ENCODE peak calls at places on chromosomes 13 and 19, in six cellular contexts. M is H9, Z is IMR-90, A is neuronal stem cell, O is H1, E is mesenchymal stem cell. U is an unnamed sample.

GRCh38 chr13:30659980-30660379 is 42.3 kb downstream of the USPL1 start:
- DNase-seq in M (peak), Z (no peak), A (no peak), O (no peak), E (no peak), U (peak)

GRCh38 chr13:32140109-32140508 is 108.5 kb downstream of the FRY start:
- DNase-seq in M (no peak), Z (no peak), A (no peak), O (no peak), E (no peak), U (no peak)

GRCh38 chr19:13012690-13013608 is 17.7 kb downstream of the NFIX start:
- DNase-seq in M (peak), Z (peak), A (no peak), O (no peak), E (peak), U (peak)

GRCh38 chr13:40993119-40993518 is 26.0 kb downstream of the ELF1 start:
- DNase-seq in M (peak), Z (no peak), A (no peak), O (no peak), E (no peak), U (peak)

GRCh38 chr19:40266111-40266510 is 19.0 kb downstream of the AKT2 start:
- DNase-seq in M (no peak), Z (no peak), A (no peak), O (no peak), E (no peak), U (no peak)

GRCh38 chr13:74889321-74889720 is 592.6 kb downstream of the TBC1D4 start:
- DNase-seq in M (no peak), Z (no peak), A (no peak), O (no peak), E (peak), U (no peak)

GRCh38 chr13:30776661-30777060 is 41.3 kb downstream of the ALOX5AP start:
- DNase-seq in M (no peak), Z (no peak), A (no peak), O (no peak), E (no peak), U (peak)

GRCh38 chr13:41293272-41293671 is 17.8 kb upstream of the NAA16 start:
- DNase-seq in M (no peak), Z (no peak), A (no peak), O (no peak), E (no peak), U (no peak)

GRCh38 chr13:75514080-75515040 is 23.3 kb downstream of the COMMD6 start:
- DNase-seq in M (no peak), Z (peak), A (no peak), O (no peak), E (peak), U (no peak)

GRCh38 chr19:31501427-31502195 is 152.4 kb upstream of the TSHZ3 start:
- DNase-seq in M (no peak), Z (no peak), A (no peak), O (no peak), E (no peak), U (no peak)

GRCh38 chr19:10142701-10143375 is 23.1 kb upstream of the EIF3G start:
- DNase-seq in M (no peak), Z (no peak), A (no peak), O (no peak), E (no peak), U (no peak)

GRCh38 chr13:110495376-110495775 is 66.1 kb downstream of the RAB20 start:
- DNase-seq in M (no peak), Z (no peak), A (no peak), O (no peak), E (no peak), U (no peak)

GRCh38 chr19:4183967-4184717 is 1.7 kb downstream of the ANKRD24 start:
- DNase-seq in M (no peak), Z (no peak), A (no peak), O (no peak), E (no peak), U (no peak)

GRCh38 chr19:48444129-48444932 is 1.5 kb upstream of the GRWD1 start:
- DNase-seq in M (peak), Z (no peak), A (no peak), O (no peak), E (no peak), U (no peak)

GRCh38 chr19:35110974-35111373 is 4.6 kb upstream of the FXYD3 start:
- DNase-seq in M (no peak), Z (no peak), A (no peak), O (no peak), E (no peak), U (no peak)

GRCh38 chr19:46746281-46746965 is at the start of gene STRN4:
- DNase-seq in M (no peak), Z (no peak), A (peak), O (no peak), E (peak), U (peak)

GRCh38 chr19:47507924-47508553 is 6.8 kb downstream of the NAPA start:
- DNase-seq in M (no peak), Z (no peak), A (no peak), O (no peak), E (no peak), U (no peak)

GRCh38 chr19:32676186-32676894 is 692 bp downstream of the RGS9BP start:
- DNase-seq in M (peak), Z (no peak), A (peak), O (no peak), E (no peak), U (peak)

GRCh38 chr13:25630327-25630726 is 258.6 kb downstream of the ATP8A2 start:
- DNase-seq in M (no peak), Z (no peak), A (no peak), O (no peak), E (no peak), U (no peak)

GRCh38 chr19:7099597-7099921 is 30.1 kb downstream of the ZNF557 start:
- DNase-seq in M (no peak), Z (no peak), A (no peak), O (peak), E (no peak), U (no peak)

GRCh38 chr19:21202865-21203494 is 61.1 kb downstream of the ZNF431 start:
- DNase-seq in M (peak), Z (peak), A (peak), O (peak), E (peak), U (no peak)

GRCh38 chr19:5880604-5881078 is 10.3 kb upstream of the FUT5 start:
- DNase-seq in M (no peak), Z (peak), A (no peak), O (no peak), E (peak), U (no peak)

GRCh38 chr19:1294688-1295087 is 9.0 kb downstream of the EFNA2 start:
- DNase-seq in M (no peak), Z (no peak), A (no peak), O (no peak), E (no peak), U (no peak)

GRCh38 chr13:28059214-28059613 is 41.2 kb downstream of the FLT3 start:
- DNase-seq in M (peak), Z (peak), A (peak), O (no peak), E (peak), U (peak)

GRCh38 chr13:25608181-25608580 is 236.4 kb downstream of the ATP8A2 start:
- DNase-seq in M (no peak), Z (no peak), A (no peak), O (no peak), E (no peak), U (no peak)

GRCh38 chr13:105965910-105966309 is 569.6 kb downstream of the EFNB2 start:
- DNase-seq in M (no peak), Z (no peak), A (no peak), O (no peak), E (no peak), U (no peak)

GRCh38 chr13:112131081-112131739 is 64.3 kb downstream of the SOX1 start:
- DNase-seq in M (no peak), Z (no peak), A (no peak), O (no peak), E (no peak), U (no peak)

GRCh38 chr13:35887028-35887666 is 244.0 kb downstream of the DCLK1 start:
- DNase-seq in M (no peak), Z (no peak), A (no peak), O (no peak), E (no peak), U (no peak)
- H3K14ac ChIP-seq in M (no peak), Z (no peak), A (no peak), O (no peak), E (no peak), U (no peak)

DNA sequence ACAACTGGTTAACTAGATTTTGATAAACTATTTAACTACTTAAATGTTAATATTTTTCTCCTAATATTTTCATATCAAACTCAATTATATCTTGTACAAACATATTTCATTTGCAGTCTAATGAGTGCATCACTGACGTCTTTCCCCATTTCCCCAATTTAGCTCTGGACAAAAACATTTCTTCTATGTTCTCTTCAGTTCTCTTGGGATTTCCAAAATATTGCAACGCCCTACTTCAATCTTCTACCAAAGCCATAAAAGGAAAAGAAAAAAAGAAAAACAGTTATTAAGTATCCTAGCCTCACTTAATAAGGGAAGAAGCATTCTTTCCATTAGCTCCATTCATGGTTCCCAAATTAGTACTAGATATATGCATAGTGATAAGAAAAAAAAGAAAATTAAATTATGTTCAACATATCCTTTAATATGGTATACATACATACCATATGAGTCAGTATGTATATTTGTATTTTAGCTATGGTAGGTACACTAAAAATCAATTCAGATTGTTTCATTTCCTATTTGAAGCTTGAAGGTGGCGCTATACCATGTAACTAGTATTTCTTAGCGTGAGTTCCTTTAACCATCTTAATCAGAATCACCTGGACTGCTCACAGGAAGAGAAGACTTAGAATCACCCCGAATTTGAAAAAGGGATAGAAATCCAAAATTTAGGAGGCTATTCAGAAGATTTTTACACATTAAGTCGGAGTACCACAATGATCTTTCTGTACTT is 9.9 kb downstream of the FBXL3 start:
- DNase-seq in M (no peak), Z (no peak), A (no peak), O (no peak), E (no peak), U (no peak)
- H3K14ac ChIP-seq in M (no peak), Z (no peak), A (no peak), O (no peak), E (no peak), U (no peak)

DNA sequence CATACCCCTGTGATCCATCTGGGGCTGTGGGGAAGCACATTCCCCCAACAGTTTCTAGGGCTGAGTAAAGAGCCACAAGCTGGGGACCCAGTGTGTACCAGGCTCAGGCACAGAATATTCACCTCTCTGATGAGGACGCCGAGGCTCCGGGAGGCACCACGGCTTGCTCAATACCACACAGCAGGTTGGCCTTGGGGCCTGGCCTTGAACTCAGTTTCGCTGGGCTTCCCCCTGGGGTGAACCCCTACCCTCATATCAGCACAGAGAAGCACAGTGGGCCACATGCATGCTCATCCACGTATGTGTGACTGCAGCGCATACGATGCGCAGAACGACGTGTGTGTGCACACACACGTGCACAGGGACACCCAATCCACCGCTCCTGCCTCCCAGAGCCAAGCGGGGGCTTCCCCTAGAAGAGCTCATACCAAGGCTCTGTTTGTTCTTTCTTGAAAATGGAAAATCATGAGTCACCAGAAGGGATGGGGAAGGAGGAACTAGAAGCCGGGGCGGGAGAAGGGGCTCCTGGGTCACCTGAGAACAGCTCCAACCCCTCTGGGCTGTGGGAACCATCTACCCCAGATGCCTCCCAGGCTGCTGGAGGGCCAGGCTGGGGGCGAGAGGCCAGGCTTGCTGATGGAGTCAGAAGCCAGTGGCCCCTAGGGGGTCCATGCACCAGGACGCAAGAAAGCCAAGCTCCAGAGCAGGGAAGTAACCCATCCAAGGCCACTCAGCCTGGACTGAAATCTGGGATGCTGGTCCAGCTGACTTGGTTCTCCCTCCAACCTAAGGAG is 4.9 kb upstream of the PDE4C start:
- DNase-seq in M (no peak), Z (no peak), A (no peak), O (no peak), E (peak), U (no peak)
- H3K14ac ChIP-seq in M (no peak), Z (no peak), A (no peak), O (no peak), E (no peak), U (no peak)

DNA sequence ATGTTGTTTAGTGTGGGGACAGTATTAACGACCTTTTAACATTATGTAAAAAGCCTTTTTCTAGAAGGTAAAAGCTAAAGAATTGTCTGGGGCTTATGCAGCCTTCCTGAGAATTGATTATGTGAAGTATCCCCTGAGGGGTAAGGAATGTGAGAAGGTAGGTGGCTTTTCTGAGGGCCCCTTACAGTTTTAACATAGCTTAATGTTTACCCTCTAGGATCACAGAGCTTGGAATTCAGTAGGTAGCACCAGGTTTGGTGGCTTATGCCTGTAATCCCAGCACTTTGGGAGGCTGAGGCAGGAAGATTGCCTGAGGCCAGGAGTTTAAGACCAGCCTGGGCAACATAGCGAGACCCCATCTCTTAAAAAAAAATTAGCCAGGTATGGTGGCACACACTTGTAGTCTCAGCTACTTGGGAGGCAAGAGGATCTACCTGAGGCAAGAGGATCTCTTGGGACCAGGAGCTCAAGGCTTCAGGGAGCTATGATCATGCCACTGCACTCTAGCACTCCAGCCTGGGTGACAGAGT is 101.3 kb downstream of the OLFM4 start:
- DNase-seq in M (no peak), Z (no peak), A (no peak), O (no peak), E (no peak), U (no peak)
- H3K14ac ChIP-seq in M (no peak), Z (no peak), A (no peak), O (no peak), E (no peak), U (no peak)

GRCh38 chr13:57918913-57919312 is 287.4 kb downstream of the PCDH17 start:
- DNase-seq in M (peak), Z (no peak), A (no peak), O (no peak), E (no peak), U (no peak)
- H3K14ac ChIP-seq in M (no peak), Z (no peak), A (no peak), O (no peak), E (no peak), U (no peak)

DNA sequence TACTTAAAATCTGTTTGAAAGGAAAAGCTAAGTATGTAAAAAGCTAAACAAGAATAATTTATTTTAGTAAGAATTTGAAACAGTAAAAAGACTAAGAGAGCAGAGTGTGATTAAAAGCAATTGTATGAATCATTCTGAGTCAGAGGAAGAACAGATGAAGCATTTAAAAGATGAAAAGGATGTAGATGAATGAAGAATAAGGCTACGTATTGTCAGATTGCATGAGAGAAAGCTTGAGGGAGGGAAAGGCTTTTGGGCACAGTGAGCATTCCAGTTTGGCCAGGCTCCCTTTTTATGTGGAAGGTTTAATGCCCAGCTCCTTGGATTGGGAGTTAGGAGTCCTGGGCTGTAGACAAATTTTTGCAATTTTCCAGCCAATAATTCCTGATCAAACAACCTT is 117.7 kb downstream of the FREM2 start:
- DNase-seq in M (no peak), Z (no peak), A (no peak), O (no peak), E (no peak), U (no peak)
- H3K14ac ChIP-seq in M (no peak), Z (no peak), A (no peak), O (no peak), E (no peak), U (no peak)

GRCh38 chr19:44682807-44683206 is 11.5 kb downstream of the CEACAM19 start:
- DNase-seq in M (no peak), Z (no peak), A (no peak), O (no peak), E (no peak), U (no peak)
- H3K14ac ChIP-seq in M (no peak), Z (peak), A (no peak), O (no peak), E (no peak), U (no peak)

DNA sequence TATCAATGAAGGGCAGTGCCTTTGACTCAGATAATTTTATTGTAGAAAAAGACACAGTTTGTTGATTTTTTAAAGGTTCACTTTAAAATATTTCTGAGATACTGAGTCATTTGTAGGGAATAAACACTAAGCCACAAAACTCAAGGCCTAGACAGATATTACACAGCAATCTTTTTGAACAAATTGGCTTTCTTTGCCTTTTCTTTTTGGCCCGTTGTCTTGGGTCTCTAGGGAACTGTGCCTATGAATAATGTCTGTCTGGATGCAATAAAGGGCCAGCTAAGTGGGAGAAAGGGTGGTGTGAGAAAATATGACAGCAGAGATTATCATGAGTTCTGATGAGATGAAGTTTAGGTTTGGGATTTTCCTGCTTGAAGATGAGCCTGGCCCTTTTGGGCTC is 1086.5 kb downstream of the UQCRFS1 start:
- DNase-seq in M (no peak), Z (no peak), A (no peak), O (no peak), E (no peak), U (no peak)
- H3K14ac ChIP-seq in M (no peak), Z (no peak), A (no peak), O (no peak), E (no peak), U (no peak)

GRCh38 chr13:34411177-34411576 is 530.9 kb upstream of the NBEA start:
- DNase-seq in M (no peak), Z (no peak), A (no peak), O (no peak), E (no peak), U (peak)

GRCh38 chr13:34413538-34414210 is 528.4 kb upstream of the NBEA start:
- DNase-seq in M (no peak), Z (no peak), A (no peak), O (no peak), E (no peak), U (no peak)

GRCh38 chr13:34411881-34412280 is 530.2 kb upstream of the NBEA start:
- DNase-seq in M (no peak), Z (no peak), A (no peak), O (no peak), E (no peak), U (peak)

GRCh38 chr13:34412295-34412694 is 529.8 kb upstream of the NBEA start:
- DNase-seq in M (no peak), Z (no peak), A (no peak), O (no peak), E (no peak), U (peak)

GRCh38 chr13:34412817-34413365 is 529.2 kb upstream of the NBEA start:
- DNase-seq in M (no peak), Z (no peak), A (no peak), O (no peak), E (peak), U (peak)
- H3K14ac ChIP-seq in M (no peak), Z (no peak), A (no peak), O (no peak), E (no peak), U (no peak)

U was measured in trophoblast cell.